ENCODE peak calls at places on chromosomes 11 and 22, in four cellular contexts. One of them, this sample, is unnamed.
A peak's percentile ranks its signal among the peaks of the same experiment; 100 is the strongest.

GRCh38 chr11:69643646-69644045 is 2.7 kb downstream of the CCND1 start:
- DNase-seq in fibroblast of lung: no peak
- DNase-seq in PC-9: no peak
- DNase-seq in OCI-LY7: no peak
- DNase-seq in this sample: no peak

GRCh38 chr11:12008790-12009616 is 577 bp upstream of the DKK3 start:
- DNase-seq in fibroblast of lung: peak; percentile 64
- DNase-seq in PC-9: no peak
- DNase-seq in OCI-LY7: no peak
- DNase-seq in this sample: no peak

GRCh38 chr11:89613916-89614315 is 96.2 kb upstream of the TRIM77 start:
- DNase-seq in fibroblast of lung: no peak
- DNase-seq in PC-9: no peak
- DNase-seq in OCI-LY7: no peak
- DNase-seq in this sample: no peak

GRCh38 chr11:1232328-1233321 is 9.8 kb downstream of the MUC5B start:
- DNase-seq in fibroblast of lung: no peak
- DNase-seq in PC-9: no peak
- DNase-seq in OCI-LY7: no peak
- DNase-seq in this sample: no peak

GRCh38 chr11:103364687-103365086 is 255.5 kb downstream of the DYNC2H1 start:
- DNase-seq in fibroblast of lung: peak; percentile 34
- DNase-seq in PC-9: no peak
- DNase-seq in OCI-LY7: no peak
- DNase-seq in this sample: no peak

GRCh38 chr11:121933294-121933693 is 182.7 kb downstream of the BLID start:
- DNase-seq in fibroblast of lung: no peak
- DNase-seq in PC-9: no peak
- DNase-seq in OCI-LY7: no peak
- DNase-seq in this sample: no peak

GRCh38 chr11:12392672-12393071 is 15.3 kb downstream of the PARVA start:
- DNase-seq in fibroblast of lung: no peak
- DNase-seq in PC-9: no peak
- DNase-seq in OCI-LY7: no peak
- DNase-seq in this sample: no peak

GRCh38 chr11:3123761-3124733 is 41.1 kb downstream of the OSBPL5 start:
- DNase-seq in fibroblast of lung: peak; percentile 95
- DNase-seq in PC-9: peak; percentile 67
- DNase-seq in OCI-LY7: no peak
- DNase-seq in this sample: no peak

DNA sequence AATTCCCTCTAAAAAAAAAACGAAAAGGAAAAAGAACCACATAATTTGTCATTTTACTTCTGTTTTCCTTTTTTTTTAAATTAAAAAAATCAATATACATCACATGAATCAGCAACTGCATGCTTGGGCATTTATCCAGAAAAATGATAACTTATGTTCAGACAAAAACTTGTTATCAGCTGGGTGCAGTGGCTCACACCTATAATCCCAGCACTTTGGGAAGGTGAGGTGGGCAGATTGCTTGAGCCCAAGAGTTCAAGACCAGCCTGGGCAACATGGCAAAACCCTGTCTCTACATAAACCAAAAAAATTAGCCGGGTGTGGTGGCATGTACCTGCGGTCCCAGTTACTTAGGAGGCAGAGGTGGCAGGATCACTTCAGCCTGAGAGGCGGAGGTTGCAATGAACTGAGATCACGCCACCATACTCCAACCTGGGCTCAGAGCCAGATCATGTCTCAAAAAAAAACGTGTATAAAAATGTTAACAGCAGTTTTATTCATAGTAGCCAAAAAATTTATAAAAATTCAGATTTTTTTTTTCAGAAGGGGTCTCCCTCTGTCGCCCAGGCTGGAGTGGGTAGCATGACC is 28.5 kb downstream of the AMBRA1 start:
- DNase-seq in fibroblast of lung: no peak
- DNase-seq in PC-9: no peak
- DNase-seq in OCI-LY7: no peak
- DNase-seq in this sample: no peak
- H4K20me1 ChIP-seq in fibroblast of lung: no peaks in the 10 kb centered on the region
- H4K20me1 ChIP-seq in PC-9: no peaks in the 10 kb centered on the region
- H4K20me1 ChIP-seq in OCI-LY7: peaks cover 5% of the 10 kb centered on the region
- H4K20me1 ChIP-seq in this sample: no peaks in the 10 kb centered on the region

DNA sequence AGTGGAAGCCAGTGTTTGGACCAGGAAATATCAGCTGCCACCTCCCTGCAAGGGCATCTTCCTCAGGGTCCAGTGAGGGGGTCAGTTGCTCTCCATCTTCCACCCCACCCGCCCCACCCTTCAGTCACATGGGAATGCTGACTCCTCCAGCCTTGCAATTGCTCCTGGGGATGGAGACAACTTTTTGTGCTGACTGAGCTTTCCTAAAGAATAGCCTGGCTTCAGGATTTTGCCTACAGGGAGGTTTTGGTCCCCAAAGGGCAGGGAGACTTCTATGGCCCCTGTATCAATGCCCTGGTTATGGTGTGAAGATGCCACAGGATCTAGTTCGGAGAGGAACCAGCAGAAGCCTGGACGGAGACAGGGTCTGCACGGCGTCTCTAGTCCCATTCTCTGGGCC is 124.0 kb upstream of the LMO1 start:
- DNase-seq in fibroblast of lung: no peak
- DNase-seq in PC-9: no peak
- DNase-seq in OCI-LY7: no peak
- DNase-seq in this sample: no peak
- H4K20me1 ChIP-seq in fibroblast of lung: no peaks in the 10 kb centered on the region
- H4K20me1 ChIP-seq in PC-9: no peaks in the 10 kb centered on the region
- H4K20me1 ChIP-seq in OCI-LY7: no peaks in the 10 kb centered on the region
- H4K20me1 ChIP-seq in this sample: no peaks in the 10 kb centered on the region

DNA sequence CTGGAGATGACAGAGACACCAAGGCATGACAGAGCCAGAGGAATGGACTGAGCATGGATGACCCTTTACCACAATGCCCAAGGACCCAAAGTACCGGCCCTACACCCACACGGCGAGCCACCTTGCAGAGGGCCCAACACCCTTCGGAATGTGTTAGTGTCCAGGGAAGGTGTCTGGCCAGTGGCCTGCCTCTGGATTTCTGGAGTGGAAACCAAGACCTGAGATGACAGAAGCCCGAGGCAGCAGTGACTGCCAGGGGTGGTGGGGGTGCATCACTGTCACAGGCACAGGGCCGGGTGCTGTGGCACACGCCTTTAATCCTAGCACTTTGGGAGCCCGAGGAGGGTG is 28.7 kb downstream of the PDGFB start:
- DNase-seq in fibroblast of lung: no peak
- DNase-seq in PC-9: no peak
- DNase-seq in OCI-LY7: no peak
- DNase-seq in this sample: no peak
- H4K20me1 ChIP-seq in fibroblast of lung: no peaks in the 10 kb centered on the region
- H4K20me1 ChIP-seq in PC-9: no peaks in the 10 kb centered on the region
- H4K20me1 ChIP-seq in OCI-LY7: no peaks in the 10 kb centered on the region
- H4K20me1 ChIP-seq in this sample: no peaks in the 10 kb centered on the region

DNA sequence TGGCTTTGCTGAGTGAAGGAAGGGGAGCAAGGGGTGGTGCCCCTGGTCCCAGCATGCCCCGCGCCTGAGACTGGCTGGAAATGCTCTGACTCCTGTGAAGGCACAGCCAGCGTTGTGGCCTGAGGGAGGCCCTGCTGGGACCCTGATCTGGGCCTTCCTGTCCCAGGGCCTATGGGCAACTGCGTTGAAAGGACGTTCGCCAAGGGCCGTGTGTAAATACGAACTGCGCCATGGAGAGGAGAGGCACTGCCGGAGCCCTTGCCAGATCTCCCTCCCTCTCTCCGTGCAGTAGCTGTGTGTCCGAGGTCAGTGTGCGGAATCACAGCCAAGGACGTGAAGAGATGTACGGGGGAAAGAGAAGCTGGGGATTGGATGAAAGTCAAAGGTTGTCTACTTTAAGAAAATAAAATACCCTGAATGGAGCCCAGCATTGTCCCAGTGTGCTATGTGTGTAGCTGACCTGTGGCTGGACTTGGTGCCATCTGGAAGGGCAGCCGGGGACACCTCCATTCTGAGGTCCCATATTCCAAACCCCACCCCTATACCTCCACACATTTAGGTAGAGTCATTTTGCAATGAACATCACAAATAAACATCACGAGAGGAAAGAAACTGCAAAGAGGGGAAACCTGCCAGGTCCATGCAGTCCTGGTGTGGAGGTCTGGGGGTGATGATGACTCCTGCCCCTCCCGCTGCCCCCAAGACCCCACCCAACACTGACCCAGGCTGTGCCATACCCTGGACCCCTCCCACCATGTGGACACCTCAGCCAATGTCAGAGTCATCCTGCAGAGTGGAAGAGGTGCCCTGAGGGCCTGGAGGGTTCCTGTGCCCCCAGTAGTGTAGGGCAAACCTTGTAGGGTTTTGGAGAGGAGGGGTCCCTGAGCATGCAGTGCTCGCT is 16.9 kb downstream of the RSPH14 start:
- DNase-seq in fibroblast of lung: no peak
- DNase-seq in PC-9: no peak
- DNase-seq in OCI-LY7: no peak
- DNase-seq in this sample: no peak
- H4K20me1 ChIP-seq in fibroblast of lung: no peaks in the 10 kb centered on the region
- H4K20me1 ChIP-seq in PC-9: no peaks in the 10 kb centered on the region
- H4K20me1 ChIP-seq in OCI-LY7: no peaks in the 10 kb centered on the region
- H4K20me1 ChIP-seq in this sample: no peaks in the 10 kb centered on the region

DNA sequence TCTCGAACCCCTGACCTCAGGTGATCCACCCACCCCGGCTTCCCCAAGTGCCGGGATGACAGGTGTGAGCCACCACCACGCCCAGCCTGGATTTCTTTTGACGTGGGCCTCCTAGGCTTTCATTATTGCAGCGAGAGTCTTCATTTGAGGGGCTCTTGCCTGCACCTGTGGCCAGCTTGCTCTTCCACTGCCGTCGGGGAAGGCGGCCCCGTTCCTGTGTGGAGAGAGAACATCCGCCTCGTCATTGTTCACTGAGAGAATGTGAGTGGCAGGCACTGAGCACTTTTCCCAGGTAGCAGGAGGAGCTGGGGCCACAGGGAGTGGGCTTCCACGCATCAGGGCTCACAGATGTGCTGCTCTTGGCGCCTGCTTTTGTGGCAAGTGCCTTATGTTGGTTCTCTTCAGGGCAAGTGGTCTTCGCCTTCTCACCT is 365.0 kb downstream of the TBC1D22A start:
- DNase-seq in fibroblast of lung: no peak
- DNase-seq in PC-9: no peak
- DNase-seq in OCI-LY7: no peak
- DNase-seq in this sample: no peak
- H4K20me1 ChIP-seq in fibroblast of lung: no peaks in the 10 kb centered on the region
- H4K20me1 ChIP-seq in PC-9: peaks cover 6% of the 10 kb centered on the region
- H4K20me1 ChIP-seq in OCI-LY7: no peaks in the 10 kb centered on the region
- H4K20me1 ChIP-seq in this sample: no peaks in the 10 kb centered on the region

DNA sequence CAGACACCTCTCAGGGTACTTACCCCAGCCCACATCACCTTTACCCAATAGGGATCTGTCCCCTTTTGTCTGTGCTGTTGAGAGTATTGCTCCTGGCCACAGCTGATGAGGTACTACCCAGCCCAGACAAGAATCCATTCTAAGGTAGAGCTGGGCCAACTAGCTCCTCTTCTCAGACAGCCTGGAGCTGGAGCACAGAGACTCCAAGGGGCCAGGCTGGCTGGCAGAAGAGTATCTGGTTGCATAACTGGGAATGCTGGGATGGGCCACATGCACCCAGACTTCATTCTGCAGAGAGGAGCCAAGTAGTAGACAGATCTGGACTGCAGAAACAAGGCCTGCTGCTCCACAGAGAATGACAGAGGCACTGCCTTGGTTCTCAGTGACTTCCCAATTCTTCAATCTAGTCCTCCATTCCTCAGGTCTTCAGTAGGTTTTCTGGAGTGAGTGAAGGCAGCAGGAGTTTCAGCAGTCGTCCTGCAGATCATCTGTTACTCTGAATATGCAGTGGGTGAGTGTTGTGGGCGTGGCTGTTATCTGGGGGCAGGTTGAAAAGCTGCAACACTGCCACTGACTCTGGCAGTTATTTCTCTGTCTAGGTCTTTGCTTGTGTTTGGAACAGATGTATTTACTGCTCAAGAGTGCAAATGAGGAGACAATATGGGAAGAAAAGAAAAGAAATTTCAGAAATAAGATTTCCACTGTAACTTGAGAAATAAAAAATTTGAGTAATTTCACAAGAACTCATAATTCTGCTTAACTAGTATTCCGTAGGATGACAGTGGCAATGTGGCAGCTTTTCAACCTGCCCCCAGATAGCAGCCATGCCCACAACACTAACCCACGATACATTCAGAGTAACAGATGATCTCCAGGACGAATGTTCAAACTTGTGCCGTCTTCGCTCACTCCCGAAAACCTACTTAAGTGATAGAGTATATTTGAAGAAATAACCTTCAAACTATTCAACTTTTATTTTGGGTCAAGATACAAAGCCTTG is 34.9 kb downstream of the MAPK1 start:
- DNase-seq in fibroblast of lung: no peak
- DNase-seq in PC-9: no peak
- DNase-seq in OCI-LY7: peak; percentile 21
- DNase-seq in this sample: no peak
- H4K20me1 ChIP-seq in fibroblast of lung: peaks cover 3% of the 10 kb centered on the region
- H4K20me1 ChIP-seq in PC-9: peaks cover 20% of the 10 kb centered on the region
- H4K20me1 ChIP-seq in OCI-LY7: peaks cover 19% of the 10 kb centered on the region
- H4K20me1 ChIP-seq in this sample: no peaks in the 10 kb centered on the region

DNA sequence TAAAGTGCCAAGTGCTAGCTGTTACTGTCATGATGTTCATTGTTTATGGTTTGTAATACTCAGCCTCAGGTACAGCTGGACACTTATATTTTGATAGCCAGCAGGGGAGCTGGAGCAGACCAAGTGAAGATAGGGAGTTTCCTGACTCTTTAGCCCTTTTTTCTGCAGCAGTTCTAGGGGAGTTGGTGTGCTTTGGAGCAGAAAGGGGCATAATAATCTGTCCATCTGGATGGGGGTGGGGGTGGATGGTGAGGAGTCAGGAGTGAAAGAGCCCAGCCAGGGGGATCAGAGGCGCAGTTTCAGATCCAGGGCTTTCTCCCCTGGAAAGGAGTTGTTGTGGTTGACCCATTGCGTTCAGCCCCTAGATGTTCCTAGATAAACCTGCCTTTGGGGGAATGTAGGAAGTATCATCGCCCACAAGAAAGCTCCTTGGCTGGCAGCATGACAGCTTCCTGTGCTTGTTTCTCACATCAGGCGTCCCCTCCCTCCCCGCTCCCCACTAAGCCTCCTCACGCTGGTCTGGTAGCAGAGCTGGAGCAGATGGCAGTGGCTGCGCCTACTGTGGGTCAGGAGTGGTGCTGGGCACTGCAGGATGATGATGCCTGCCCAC is 41.9 kb downstream of the MED15 start:
- DNase-seq in fibroblast of lung: peak; percentile 58
- DNase-seq in PC-9: no peak
- DNase-seq in OCI-LY7: no peak
- DNase-seq in this sample: no peak
- H4K20me1 ChIP-seq in fibroblast of lung: no peaks in the 10 kb centered on the region
- H4K20me1 ChIP-seq in PC-9: peaks cover 28% of the 10 kb centered on the region
- H4K20me1 ChIP-seq in OCI-LY7: no peaks in the 10 kb centered on the region
- H4K20me1 ChIP-seq in this sample: peaks cover 10% of the 10 kb centered on the region

DNA sequence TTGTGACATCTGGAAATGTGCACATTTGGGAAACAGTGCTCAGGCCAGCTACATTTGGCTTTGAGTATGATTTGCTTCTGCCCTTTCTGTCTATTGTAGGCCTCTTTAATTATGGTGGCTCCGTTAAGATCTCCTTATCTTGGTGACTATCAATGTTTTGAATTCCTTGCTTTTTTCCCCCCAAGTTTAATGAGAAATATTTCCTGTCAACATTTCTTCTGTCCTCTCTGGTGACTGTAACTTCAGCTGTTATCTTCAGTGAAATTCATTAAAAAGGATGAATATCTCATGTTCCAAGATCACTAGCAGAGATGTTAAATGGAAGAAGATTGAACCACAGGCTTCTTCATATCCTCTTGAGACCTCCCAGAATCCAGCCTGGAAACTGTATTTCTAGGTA is 26.5 kb upstream of the PRSS23 start:
- DNase-seq in fibroblast of lung: no peak
- DNase-seq in PC-9: no peak
- DNase-seq in OCI-LY7: no peak
- DNase-seq in this sample: no peak
- H4K20me1 ChIP-seq in fibroblast of lung: no peaks in the 10 kb centered on the region
- H4K20me1 ChIP-seq in PC-9: no peaks in the 10 kb centered on the region
- H4K20me1 ChIP-seq in OCI-LY7: no peaks in the 10 kb centered on the region
- H4K20me1 ChIP-seq in this sample: no peaks in the 10 kb centered on the region